ENCODE peak calls at places on chromosomes 6 and 20, in six cellular contexts. O, P, W, Q, L and N are unnamed samples.

GRCh38 chr6:168903638-168904345 is 349.9 kb downstream of the THBS2 start:
- DNase-seq in O (no peak), P (no peak), W (no peak), Q (no peak), L (no peak), N (no peak)

GRCh38 chr6:16296061-16296670 is 57.8 kb downstream of the GMPR start:
- DNase-seq in O (no peak), P (no peak), W (no peak), Q (no peak), L (no peak), N (no peak)

GRCh38 chr6:134007077-134007476 is 45.3 kb downstream of the SLC2A12 start:
- DNase-seq in O (no peak), P (peak; percentile 50), W (no peak), Q (no peak), L (no peak), N (no peak)

GRCh38 chr20:58566981-58567380 is 51.8 kb upstream of the APCDD1L start:
- DNase-seq in O (no peak), P (no peak), W (no peak), Q (no peak), L (no peak), N (no peak)

GRCh38 chr6:144480518-144480917 is 195.4 kb downstream of the UTRN start:
- DNase-seq in O (no peak), P (no peak), W (no peak), Q (no peak), L (no peak), N (no peak)

GRCh38 chr6:7640607-7641577 is 50.9 kb downstream of the SNRNP48 start:
- DNase-seq in O (peak; percentile 65), P (peak; percentile 94), W (peak; percentile 87), Q (no peak), L (peak; percentile 29), N (peak; percentile 36)

GRCh38 chr6:83514877-83515466 is 2.6 kb downstream of the PRSS35 start:
- DNase-seq in O (peak; percentile 77), P (peak; percentile 85), W (peak; percentile 67), Q (peak; percentile 78), L (peak; percentile 57), N (peak; percentile 76)

GRCh38 chr6:14381225-14381887 is 263.8 kb downstream of the CD83 start:
- DNase-seq in O (no peak), P (no peak), W (no peak), Q (no peak), L (no peak), N (peak; percentile 84)

GRCh38 chr6:135938588-135939215 is 87.2 kb downstream of the PDE7B start:
- DNase-seq in O (peak; percentile 23), P (peak; percentile 30), W (peak; percentile 75), Q (peak; percentile 46), L (no peak), N (peak; percentile 64)

GRCh38 chr6:111791415-111791814 is 81.8 kb downstream of the FYN start:
- DNase-seq in O (no peak), P (no peak), W (peak; percentile 52), Q (no peak), L (no peak), N (peak; percentile 36)

GRCh38 chr6:129351807-129352206 is 358.2 kb downstream of the ARHGAP18 start:
- DNase-seq in O (no peak), P (no peak), W (no peak), Q (no peak), L (no peak), N (no peak)

GRCh38 chr6:109455161-109455501 is 441 bp downstream of the MICAL1 start:
- DNase-seq in O (peak; percentile 38), P (no peak), W (peak; percentile 46), Q (no peak), L (no peak), N (peak; percentile 72)

GRCh38 chr6:10505529-10505928 is 15.6 kb upstream of the GCNT2 start:
- DNase-seq in O (peak; percentile 35), P (no peak), W (no peak), Q (no peak), L (no peak), N (peak; percentile 51)

GRCh38 chr6:99816795-99817194 is 177.2 kb downstream of the MCHR2 start:
- DNase-seq in O (no peak), P (no peak), W (no peak), Q (no peak), L (no peak), N (no peak)

GRCh38 chr6:38678178-38678760 is 24.7 kb downstream of the GLO1 start:
- DNase-seq in O (no peak), P (no peak), W (no peak), Q (no peak), L (no peak), N (no peak)

GRCh38 chr6:127494240-127494767 is 24.8 kb downstream of the MTCL3 start:
- DNase-seq in O (no peak), P (no peak), W (no peak), Q (no peak), L (no peak), N (no peak)

GRCh38 chr20:62351469-62352401 is 15.4 kb downstream of the LAMA5 start:
- DNase-seq in O (no peak), P (no peak), W (no peak), Q (no peak), L (no peak), N (no peak)

GRCh38 chr6:142419071-142419470 is 117.3 kb downstream of the ADGRG6 start:
- DNase-seq in O (no peak), P (no peak), W (no peak), Q (no peak), L (no peak), N (no peak)

GRCh38 chr6:138088307-138088744 is 18.9 kb downstream of the PERP start:
- DNase-seq in O (peak; percentile 69), P (peak; percentile 87), W (peak; percentile 83), Q (no peak), L (peak; percentile 83), N (no peak)

GRCh38 chr6:81553246-81553645 is 199.2 kb downstream of the TENT5A start:
- DNase-seq in O (no peak), P (peak; percentile 8), W (peak; percentile 50), Q (no peak), L (no peak), N (no peak)

GRCh38 chr6:113328886-113329381 is 528.2 kb upstream of the MARCKS start:
- DNase-seq in O (no peak), P (no peak), W (peak; percentile 42), Q (no peak), L (no peak), N (no peak)

GRCh38 chr6:47027315-47027714 is 14.8 kb downstream of the ADGRF1 start:
- DNase-seq in O (no peak), P (no peak), W (no peak), Q (no peak), L (no peak), N (no peak)

GRCh38 chr6:136846046-136846445 is 23.7 kb downstream of the PEX7 start:
- DNase-seq in O (peak; percentile 66), P (peak; percentile 64), W (peak; percentile 62), Q (peak; percentile 85), L (peak; percentile 47), N (peak; percentile 79)

GRCh38 chr6:93474733-93475179 is 55.4 kb upstream of the EPHA7 start:
- DNase-seq in O (peak; percentile 35), P (no peak), W (no peak), Q (no peak), L (no peak), N (no peak)

GRCh38 chr6:30518505-30518850 is 29.2 kb downstream of the HLA-E start:
- DNase-seq in O (no peak), P (peak; percentile 9), W (no peak), Q (no peak), L (no peak), N (peak; percentile 42)

GRCh38 chr20:35257175-35257909 is 20.6 kb downstream of the MMP24OS start:
- DNase-seq in O (no peak), P (peak; percentile 8), W (no peak), Q (no peak), L (no peak), N (no peak)

GRCh38 chr6:153210083-153210482 is 79.0 kb upstream of the RGS17 start:
- DNase-seq in O (no peak), P (no peak), W (peak; percentile 30), Q (no peak), L (no peak), N (no peak)

GRCh38 chr6:90111387-90111786 is 185.3 kb downstream of the BACH2 start:
- DNase-seq in O (no peak), P (no peak), W (no peak), Q (no peak), L (no peak), N (no peak)

GRCh38 chr20:36261389-36262105 is 25.3 kb downstream of the AAR2 start:
- DNase-seq in O (no peak), P (peak; percentile 30), W (no peak), Q (no peak), L (no peak), N (no peak)

GRCh38 chr6:80366721-80367120 is 260.2 kb downstream of the BCKDHB start:
- DNase-seq in O (peak; percentile 38), P (no peak), W (no peak), Q (no peak), L (no peak), N (no peak)
- H3K9me2 ChIP-seq in O (no peaks in the 10 kb centered on the region), P (no peaks in the 10 kb centered on the region), W (no peaks in the 10 kb centered on the region), Q (no peaks in the 10 kb centered on the region), L (no peaks in the 10 kb centered on the region), N (no peaks in the 10 kb centered on the region)

GRCh38 chr20:50731055-50731929 is at the start of gene PARD6B:
- DNase-seq in O (peak; percentile 100), P (peak; percentile 100), W (peak; percentile 96), Q (peak; percentile 99), L (peak; percentile 99), N (peak; percentile 100)
- H3K4me1 ChIP-seq in O (peaks cover 50% of the 10 kb centered on the region), P (peaks cover 61% of the 10 kb centered on the region), W (peaks cover 9% of the 10 kb centered on the region), Q (peaks cover 25% of the 10 kb centered on the region), L (peaks cover 74% of the 10 kb centered on the region), N (peaks cover 29% of the 10 kb centered on the region)

GRCh38 chr20:22791432-22791831 is 207.1 kb upstream of the FOXA2 start:
- DNase-seq in O (no peak), P (no peak), W (no peak), Q (no peak), L (no peak), N (no peak)
- H3K9me2 ChIP-seq in O (no peaks in the 10 kb centered on the region), P (no peaks in the 10 kb centered on the region), W (no peaks in the 10 kb centered on the region), Q (no peaks in the 10 kb centered on the region), L (no peaks in the 10 kb centered on the region), N (peaks cover 22% of the 10 kb centered on the region)

GRCh38 chr20:3804781-3805180 is 8.7 kb downstream of the CDC25B start:
- DNase-seq in O (no peak), P (no peak), W (no peak), Q (no peak), L (no peak), N (no peak)

GRCh38 chr20:3803289-3803688 is 7.2 kb downstream of the CDC25B start:
- DNase-seq in O (no peak), P (no peak), W (no peak), Q (no peak), L (no peak), N (no peak)

GRCh38 chr20:3804254-3804751 is 8.2 kb downstream of the CDC25B start:
- DNase-seq in O (no peak), P (no peak), W (no peak), Q (no peak), L (no peak), N (no peak)

GRCh38 chr20:3802524-3803239 is 6.6 kb downstream of the CDC25B start:
- DNase-seq in O (no peak), P (no peak), W (no peak), Q (no peak), L (no peak), N (no peak)

DNA sequence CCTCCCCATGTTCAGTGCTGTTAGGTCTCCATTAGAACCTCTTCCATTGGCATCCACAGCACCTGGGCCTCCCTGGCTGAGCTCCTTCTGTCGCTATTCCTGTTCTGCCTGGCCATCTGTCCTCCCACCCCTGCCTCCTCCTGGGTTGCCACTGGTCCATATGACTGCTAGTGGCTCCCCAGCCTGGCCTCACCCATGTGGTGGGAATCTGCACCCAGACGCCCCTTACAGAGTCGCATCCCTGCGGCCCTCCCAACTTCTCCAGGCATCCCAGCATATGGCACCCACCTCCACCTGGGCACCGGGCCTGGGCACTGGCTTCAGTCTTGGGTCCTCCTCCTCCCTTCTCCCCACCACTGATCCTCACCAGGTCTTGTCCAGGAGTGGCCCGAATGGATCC is 7.7 kb downstream of the CDC25B start:
- DNase-seq in O (no peak), P (no peak), W (no peak), Q (no peak), L (no peak), N (no peak)
- H3K4me1 ChIP-seq in O (peaks cover 43% of the 10 kb centered on the region), P (peaks cover 41% of the 10 kb centered on the region), W (peaks cover 36% of the 10 kb centered on the region), Q (peaks cover 16% of the 10 kb centered on the region), L (peaks cover 54% of the 10 kb centered on the region), N (peaks cover 35% of the 10 kb centered on the region)